ENCODE peak calls at places on chromosomes 5 and 9, in four cellular contexts. I is IMR-90, R is H1, G is H9. T is an unnamed sample.

GRCh38 chr9:87445646-87446045 is 52.0 kb upstream of the DAPK1 start:
- DNase-seq in I (peak), R (peak), G (peak), T (peak)

GRCh38 chr9:94746541-94747505 is 20.3 kb downstream of the AOPEP start:
- DNase-seq in I (no peak), R (no peak), G (no peak), T (peak)

GRCh38 chr5:56328753-56329560 is 95.8 kb upstream of the ANKRD55 start:
- DNase-seq in I (peak), R (no peak), G (no peak), T (peak)

GRCh38 chr5:112119527-112119926 is 299.6 kb downstream of the EPB41L4A start:
- DNase-seq in I (no peak), R (no peak), G (no peak), T (peak)

GRCh38 chr9:132742821-132743311 is 72.6 kb downstream of the GTF3C4 start:
- DNase-seq in I (no peak), R (no peak), G (peak), T (no peak)

GRCh38 chr5:159503236-159503635 is 172.9 kb upstream of the IL12B start:
- DNase-seq in I (no peak), R (no peak), G (no peak), T (peak)

GRCh38 chr9:22136446-22137140 is 127.5 kb upstream of the CDKN2B start:
- DNase-seq in I (peak), R (no peak), G (no peak), T (no peak)

GRCh38 chr9:79969383-79969782 is 397.6 kb downstream of the TLE4 start:
- DNase-seq in I (no peak), R (no peak), G (no peak), T (no peak)

GRCh38 chr5:176466245-176466871 is 18.2 kb downstream of the FAF2 start:
- DNase-seq in I (peak), R (no peak), G (no peak), T (peak)

GRCh38 chr5:111236995-111237394 is 12.8 kb downstream of the CAMK4 start:
- DNase-seq in I (no peak), R (no peak), G (no peak), T (no peak)

GRCh38 chr5:116539222-116539621 is 35.4 kb downstream of the SEMA6A start:
- DNase-seq in I (no peak), R (no peak), G (no peak), T (no peak)

GRCh38 chr5:119016125-119016774 is 27.9 kb upstream of the DTWD2 start:
- DNase-seq in I (no peak), R (no peak), G (no peak), T (no peak)

GRCh38 chr5:165786073-165786472 is 2280.7 kb downstream of the MAT2B start:
- DNase-seq in I (no peak), R (no peak), G (no peak), T (no peak)

GRCh38 chr9:68947842-68948569 is 65.9 kb downstream of the PRKACG start:
- DNase-seq in I (no peak), R (no peak), G (no peak), T (peak)

GRCh38 chr5:150303070-150303595 is 428 bp upstream of the ARSI start:
- DNase-seq in I (peak), R (no peak), G (peak), T (peak)

GRCh38 chr9:96186601-96187011 is 115.4 kb downstream of the HSD17B3 start:
- DNase-seq in I (no peak), R (peak), G (peak), T (peak)

GRCh38 chr9:120916573-120916972 is 10.0 kb downstream of the TRAF1 start:
- DNase-seq in I (peak), R (no peak), G (no peak), T (no peak)

GRCh38 chr5:125874717-125875116 is 548.5 kb upstream of the GRAMD2B start:
- DNase-seq in I (no peak), R (no peak), G (no peak), T (peak)

GRCh38 chr5:132566657-132567056 is 9.9 kb downstream of the RAD50 start:
- DNase-seq in I (no peak), R (no peak), G (no peak), T (no peak)

GRCh38 chr5:58773744-58774441 is 191.0 kb downstream of the RAB3C start:
- DNase-seq in I (no peak), R (no peak), G (no peak), T (no peak)

GRCh38 chr5:30069441-30070263 is 1123.8 kb upstream of the CDH6 start:
- DNase-seq in I (no peak), R (no peak), G (no peak), T (no peak)
- H3K56ac ChIP-seq in I (no peak), R (no peak), G (no peak), T (no peak)

GRCh38 chr5:124606116-124606515 is 140.3 kb downstream of the ZNF608 start:
- DNase-seq in I (no peak), R (no peak), G (no peak), T (no peak)

GRCh38 chr5:124602925-124603650 is 143.4 kb downstream of the ZNF608 start:
- DNase-seq in I (no peak), R (no peak), G (no peak), T (no peak)

GRCh38 chr5:124605516-124605915 is 140.9 kb downstream of the ZNF608 start:
- DNase-seq in I (peak), R (no peak), G (no peak), T (no peak)

GRCh38 chr5:124599048-124599973 is 147.1 kb downstream of the ZNF608 start:
- DNase-seq in I (peak), R (no peak), G (no peak), T (no peak)

GRCh38 chr5:124604419-124604818 is 142.0 kb downstream of the ZNF608 start:
- DNase-seq in I (no peak), R (no peak), G (no peak), T (no peak)
- H3K56ac ChIP-seq in I (no peak), R (no peak), G (no peak), T (peak)

GRCh38 chr9:130332384-130332926 is 66.9 kb downstream of the HMCN2 start:
- DNase-seq in I (no peak), R (no peak), G (no peak), T (no peak)
- H3K56ac ChIP-seq in I (no peak), R (no peak), G (no peak), T (no peak)

GRCh38 chr5:15446552-15446951 is 53.4 kb upstream of the FBXL7 start:
- DNase-seq in I (peak), R (no peak), G (no peak), T (no peak)

GRCh38 chr5:15440434-15440833 is 59.5 kb upstream of the FBXL7 start:
- DNase-seq in I (no peak), R (no peak), G (no peak), T (peak)

GRCh38 chr5:15441433-15442182 is 58.4 kb upstream of the FBXL7 start:
- DNase-seq in I (no peak), R (no peak), G (no peak), T (no peak)

GRCh38 chr5:15447209-15447608 is 52.8 kb upstream of the FBXL7 start:
- DNase-seq in I (no peak), R (no peak), G (no peak), T (no peak)

GRCh38 chr5:15442183-15442550 is 57.8 kb upstream of the FBXL7 start:
- DNase-seq in I (no peak), R (no peak), G (no peak), T (no peak)
- H3K56ac ChIP-seq in I (no peak), R (no peak), G (no peak), T (no peak)

GRCh38 chr9:19186240-19186639 is 44.3 kb upstream of the DENND4C start:
- DNase-seq in I (no peak), R (no peak), G (no peak), T (no peak)

GRCh38 chr9:19185191-19185590 is 45.3 kb upstream of the DENND4C start:
- DNase-seq in I (no peak), R (no peak), G (no peak), T (no peak)

GRCh38 chr9:19184144-19184917 is 46.2 kb upstream of the DENND4C start:
- DNase-seq in I (peak), R (no peak), G (peak), T (peak)

GRCh38 chr9:19181002-19181401 is 49.5 kb upstream of the DENND4C start:
- DNase-seq in I (no peak), R (no peak), G (no peak), T (no peak)

DNA sequence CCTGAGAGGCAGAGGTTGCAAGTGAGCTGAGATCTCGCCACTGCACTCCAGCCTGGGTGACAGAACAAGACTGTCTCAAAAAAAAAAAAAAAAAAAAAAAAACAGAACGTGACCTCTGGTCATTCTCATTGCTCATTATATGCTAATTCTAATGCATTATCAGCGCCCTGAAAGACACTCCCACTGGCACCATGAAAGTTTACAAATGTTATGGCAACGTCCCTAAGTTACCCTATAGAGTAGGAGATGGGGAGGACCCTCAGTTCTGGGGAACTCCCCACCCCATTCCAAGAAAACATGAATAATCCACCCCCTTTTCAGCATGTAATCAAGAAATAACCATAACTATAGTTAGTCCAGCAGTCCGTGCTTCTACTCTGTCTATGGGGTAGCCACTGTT is 48.9 kb upstream of the DENND4C start:
- DNase-seq in I (no peak), R (no peak), G (no peak), T (no peak)
- H3K56ac ChIP-seq in I (no peak), R (no peak), G (no peak), T (no peak)

DNA sequence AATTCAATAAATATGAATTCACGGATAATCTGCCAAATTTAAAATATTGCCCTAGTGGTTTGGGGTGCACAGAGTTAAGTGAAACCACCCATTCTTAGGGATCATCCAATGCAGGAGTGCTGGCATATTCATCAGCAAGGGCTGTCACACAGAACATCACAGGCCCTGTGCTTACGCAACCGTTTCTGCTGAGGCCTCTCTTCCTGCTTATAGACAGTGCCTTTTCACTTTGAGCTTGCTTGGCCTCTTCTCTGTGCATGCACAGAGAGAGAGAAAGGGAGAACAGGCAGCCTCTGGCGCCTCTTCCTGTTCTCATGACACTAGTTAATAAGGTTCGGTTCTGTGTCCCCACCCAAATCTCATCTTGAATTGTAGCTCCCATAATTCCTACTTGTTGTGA is 366.3 kb downstream of the ICE1 start:
- DNase-seq in I (no peak), R (no peak), G (no peak), T (no peak)
- H3K56ac ChIP-seq in I (no peak), R (no peak), G (no peak), T (no peak)

DNA sequence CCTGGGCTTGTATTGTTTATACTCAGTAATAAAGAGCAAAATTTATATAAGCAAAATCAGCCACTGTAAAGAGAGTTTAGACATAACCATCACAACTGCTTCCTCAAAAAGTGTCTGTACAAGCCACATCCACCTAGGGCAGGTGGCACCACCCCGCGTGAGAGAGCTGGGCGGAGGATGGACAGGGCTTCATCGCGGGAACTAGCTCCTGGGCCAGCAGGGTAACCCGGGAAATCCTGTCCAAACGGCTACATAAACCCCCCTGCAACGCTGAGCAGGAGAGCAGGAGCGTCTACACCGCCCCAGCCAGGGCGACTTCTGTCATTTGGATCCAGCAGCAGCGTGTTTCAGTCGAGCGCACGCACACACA is 1.3 kb downstream of the SLC6A3 start:
- DNase-seq in I (no peak), R (no peak), G (no peak), T (no peak)
- H3K56ac ChIP-seq in I (no peak), R (no peak), G (no peak), T (no peak)